ENCODE peak calls at places on chromosome 17, in four cellular contexts. W, H, T and L are unnamed samples.
A peak's percentile ranks its signal among the peaks of the same experiment; 100 is the strongest.

GRCh38 chr17:58679263-58680037 is 12.4 kb downstream of the TEX14 start:
- DNase-seq in H (no peak), T (peak; percentile 47), W (no peak), L (peak; percentile 71)

GRCh38 chr17:71188811-71189492 is 931.9 kb upstream of the SOX9 start:
- DNase-seq in T (peak; percentile 92), W (no peak), H (no peak), L (no peak)

GRCh38 chr17:27597783-27598320 is 33.1 kb upstream of the LGALS9 start:
- DNase-seq in H (no peak), W (no peak), T (no peak), L (no peak)

GRCh38 chr17:789160-789840 is 7.1 kb downstream of the MRM3 start:
- DNase-seq in T (no peak), H (no peak), W (no peak), L (no peak)

GRCh38 chr17:80981929-80982425 is 9.7 kb upstream of the CHMP6 start:
- DNase-seq in W (no peak), T (no peak), H (no peak), L (no peak)

GRCh38 chr17:62714016-62714777 is 86.7 kb downstream of the MRC2 start:
- DNase-seq in T (peak; percentile 76), W (no peak), H (no peak), L (peak; percentile 45)

GRCh38 chr17:80889897-80890550 is 101.6 kb upstream of the CHMP6 start:
- DNase-seq in W (no peak), T (no peak), H (peak; percentile 28), L (no peak)

GRCh38 chr17:10295728-10296343 is 77.0 kb downstream of the MYH13 start:
- DNase-seq in H (peak; percentile 51), W (no peak), T (peak; percentile 61), L (peak; percentile 94)

GRCh38 chr17:45077643-45078042 is 16.5 kb downstream of the NMT1 start:
- DNase-seq in T (no peak), W (no peak), H (no peak), L (no peak)

GRCh38 chr17:10198509-10199249 is at the start of gene GAS7:
- DNase-seq in T (peak; percentile 20), H (peak; percentile 55), W (peak; percentile 70), L (peak; percentile 96)

GRCh38 chr17:48997103-48997826 is at the start of gene IGF2BP1:
- DNase-seq in T (peak; percentile 71), H (peak; percentile 28), W (peak; percentile 32), L (peak; percentile 96)

GRCh38 chr17:36934144-36934758 is 3.0 kb upstream of the LHX1 start:
- DNase-seq in T (no peak), W (no peak), H (no peak), L (peak; percentile 85)

GRCh38 chr17:38877130-38877851 is 7.4 kb downstream of the LASP1 start:
- DNase-seq in T (no peak), W (no peak), H (no peak), L (peak; percentile 69)

GRCh38 chr17:81387235-81388060 is 7.8 kb upstream of the BAHCC1 start:
- DNase-seq in T (peak; percentile 69), H (peak; percentile 73), W (no peak), L (peak; percentile 84)

GRCh38 chr17:19315104-19315503 is 47.4 kb downstream of the B9D1 start:
- DNase-seq in H (no peak), W (no peak), T (no peak), L (peak; percentile 20)

GRCh38 chr17:67125924-67126323 is 81.6 kb downstream of the CACNG1 start:
- DNase-seq in T (no peak), W (no peak), H (no peak), L (no peak)

GRCh38 chr17:67353929-67354557 is 12.3 kb downstream of the PSMD12 start:
- DNase-seq in T (no peak), H (no peak), W (no peak), L (no peak)

GRCh38 chr17:77332981-77333685 is 192.4 kb downstream of the SEC14L1 start:
- DNase-seq in T (peak; percentile 94), H (peak; percentile 52), W (peak; percentile 43), L (no peak)

GRCh38 chr17:43456661-43457361 is 27.0 kb upstream of the DHX8 start:
- DNase-seq in W (no peak), H (peak; percentile 10), T (peak; percentile 55), L (no peak)

GRCh38 chr17:82810644-82811430 is 29.0 kb downstream of the ZNF750 start:
- DNase-seq in T (no peak), W (no peak), H (no peak), L (no peak)

GRCh38 chr17:19273731-19274130 is 36.6 kb downstream of the EPN2 start:
- DNase-seq in W (no peak), H (no peak), T (no peak), L (no peak)

GRCh38 chr17:9907883-9908648 is 3.0 kb upstream of the RCVRN start:
- DNase-seq in W (no peak), T (no peak), H (no peak), L (peak; percentile 75)

GRCh38 chr17:14791221-14791620 is 473.9 kb downstream of the PMP22 start:
- DNase-seq in W (no peak), H (no peak), T (no peak), L (no peak)

GRCh38 chr17:83076930-83077329 is 2.5 kb upstream of the METRNL start:
- DNase-seq in H (peak; percentile 44), T (no peak), W (no peak), L (peak; percentile 70)

GRCh38 chr17:44779211-44780025 is 20.6 kb downstream of the ADAM11 start:
- DNase-seq in H (peak; percentile 89), T (peak; percentile 83), W (peak; percentile 86), L (peak; percentile 96)

GRCh38 chr17:61389670-61390478 is 9.8 kb upstream of the TBX2 start:
- DNase-seq in W (no peak), T (peak; percentile 32), H (peak; percentile 74), L (peak; percentile 96)

GRCh38 chr17:57115377-57115776 is 30.3 kb downstream of the AKAP1 start:
- DNase-seq in T (no peak), W (no peak), H (no peak), L (no peak)

GRCh38 chr17:39208893-39209292 is 8.8 kb downstream of the RPL19 start:
- DNase-seq in W (no peak), T (no peak), H (peak; percentile 50), L (peak; percentile 77)

GRCh38 chr17:77011173-77012011 is 129.4 kb upstream of the SEC14L1 start:
- DNase-seq in H (peak; percentile 65), T (peak; percentile 53), W (no peak), L (peak; percentile 93)

GRCh38 chr17:36152639-36153120 is 23.8 kb downstream of the TBC1D3B start:
- DNase-seq in W (no peak), T (no peak), H (no peak), L (peak; percentile 44)

GRCh38 chr17:43018008-43018853 is 4.0 kb downstream of the VAT1 start:
- DNase-seq in W (no peak), H (no peak), T (no peak), L (peak; percentile 73)

GRCh38 chr17:82836823-82837357 is 2.9 kb downstream of the ZNF750 start:
- DNase-seq in W (no peak), H (no peak), T (no peak), L (peak; percentile 67)